ENCODE peak calls at places on chromosomes 13 and 19, in eight cellular contexts. F is endothelial cell; N is naive thymus-derived CD4-positive, alpha-beta T cell; L is RPMI7951; C is IMR-90; I is uterus; R is adrenal gland; O is activated naive CD8-positive, alpha-beta T cell treated with anti-CD3 and anti-CD28 coated beads, Interleukin-2, amount 50 U/mL, for 16 hours. B is an unnamed sample.

GRCh38 chr13:36919206-36919832 is 719 bp downstream of the SMAD9 start:
- DNase-seq in F (peak), N (no peak), L (no peak), C (peak), I (peak), R (peak), O (no peak), B (peak)

GRCh38 chr13:73411067-73411809 is 352.4 kb downstream of the KLF5 start:
- DNase-seq in F (no peak), N (no peak), L (peak), C (peak), I (no peak), R (no peak), O (no peak), B (no peak)

GRCh38 chr19:19081642-19082151 is 17.9 kb downstream of the SLC25A42 start:
- DNase-seq in F (no peak), N (no peak), L (no peak), C (peak), I (peak), R (peak), O (no peak), B (no peak)

GRCh38 chr13:50085063-50085462 is 69.8 kb downstream of the KCNRG start:
- DNase-seq in F (no peak), N (peak), L (peak), C (peak), I (no peak), R (no peak), O (no peak), B (peak)

GRCh38 chr13:102770435-102770834 is 3.2 kb downstream of the TEX30 start:
- DNase-seq in F (no peak), N (no peak), L (no peak), C (no peak), I (no peak), R (no peak), O (no peak), B (no peak)

GRCh38 chr19:17557461-17557860 is 2.0 kb downstream of the COLGALT1 start:
- DNase-seq in F (no peak), N (no peak), L (no peak), C (no peak), I (no peak), R (peak), O (no peak), B (no peak)

GRCh38 chr19:8615813-8616596 is 5.5 kb upstream of the ADAMTS10 start:
- DNase-seq in F (peak), N (peak), L (peak), C (peak), I (no peak), R (peak), O (no peak), B (peak)

GRCh38 chr13:50646070-50646469 is 197.4 kb downstream of the DLEU7 start:
- DNase-seq in F (no peak), N (no peak), L (peak), C (no peak), I (no peak), R (no peak), O (no peak), B (no peak)

GRCh38 chr19:50725218-50725931 is 2.2 kb downstream of the CLEC11A start:
- DNase-seq in F (no peak), N (no peak), L (no peak), C (no peak), I (no peak), R (no peak), O (peak), B (no peak)

GRCh38 chr19:13159713-13160112 is 9.5 kb downstream of the IER2 start:
- DNase-seq in F (no peak), N (no peak), L (no peak), C (no peak), I (no peak), R (no peak), O (no peak), B (no peak)

GRCh38 chr13:25171517-25172302 is at the start of gene AMER2:
- DNase-seq in F (peak), N (no peak), L (no peak), C (no peak), I (peak), R (peak), O (no peak), B (peak)

GRCh38 chr13:44278164-44278563 is 95.5 kb upstream of the SERP2 start:
- DNase-seq in F (no peak), N (peak), L (no peak), C (no peak), I (no peak), R (peak), O (no peak), B (no peak)

GRCh38 chr13:73079359-73079758 is 20.6 kb downstream of the KLF5 start:
- DNase-seq in F (no peak), N (no peak), L (no peak), C (no peak), I (no peak), R (no peak), O (no peak), B (no peak)

GRCh38 chr19:658059-658839 is 4.8 kb downstream of the RNF126 start:
- DNase-seq in F (no peak), N (no peak), L (no peak), C (no peak), I (no peak), R (no peak), O (no peak), B (peak)

GRCh38 chr13:107807306-107808073 is 407.8 kb downstream of the LIG4 start:
- DNase-seq in F (no peak), N (no peak), L (no peak), C (no peak), I (no peak), R (no peak), O (no peak), B (no peak)

GRCh38 chr19:28606269-28607032 is 606.5 kb downstream of the UQCRFS1 start:
- DNase-seq in F (no peak), N (no peak), L (no peak), C (no peak), I (no peak), R (no peak), O (no peak), B (no peak)